ENCODE peak calls at places on chromosome 21, in four cellular contexts. One of them, this sample, is unnamed.

GRCh38 chr21:37620401-37620800 is 253.8 kb downstream of the DYRK1A start:
- DNase-seq in HL-60: no peak
- DNase-seq in GM12878: no peak
- DNase-seq in K562: no peak
- DNase-seq in this sample: no peak

GRCh38 chr21:20730421-20730820 is 267.8 kb upstream of the NCAM2 start:
- DNase-seq in HL-60: no peak
- DNase-seq in GM12878: no peak
- DNase-seq in K562: no peak
- DNase-seq in this sample: no peak

GRCh38 chr21:38984982-38985422 is 179.3 kb downstream of the ETS2 start:
- DNase-seq in HL-60: peak; percentile 58
- DNase-seq in GM12878: no peak
- DNase-seq in K562: no peak
- DNase-seq in this sample: no peak

GRCh38 chr21:36854391-36854790 is 112.1 kb downstream of the HLCS start:
- DNase-seq in HL-60: peak; percentile 14
- DNase-seq in GM12878: no peak
- DNase-seq in K562: peak; percentile 72
- DNase-seq in this sample: peak; percentile 25

GRCh38 chr21:34930971-34931370 is 118.1 kb downstream of the RUNX1 start:
- DNase-seq in HL-60: no peak
- DNase-seq in GM12878: no peak
- DNase-seq in K562: no peak
- DNase-seq in this sample: no peak

GRCh38 chr21:36511484-36512227 is 31.7 kb upstream of the CLDN14 start:
- DNase-seq in HL-60: no peak
- DNase-seq in GM12878: no peak
- DNase-seq in K562: no peak
- DNase-seq in this sample: no peak

GRCh38 chr21:42282021-42282420 is 33.2 kb downstream of the TFF3 start:
- DNase-seq in HL-60: no peak
- DNase-seq in GM12878: no peak
- DNase-seq in K562: no peak
- DNase-seq in this sample: no peak

GRCh38 chr21:29430581-29430980 is 131.9 kb downstream of the BACH1 start:
- DNase-seq in HL-60: no peak
- DNase-seq in GM12878: no peak
- DNase-seq in K562: no peak
- DNase-seq in this sample: no peak

GRCh38 chr21:43312751-43313169 is 114.2 kb downstream of the SIK1 start:
- DNase-seq in HL-60: no peak
- DNase-seq in GM12878: peak; percentile 23
- DNase-seq in K562: no peak
- DNase-seq in this sample: no peak

GRCh38 chr21:43981871-43982210 is 30.3 kb upstream of the TRAPPC10 start:
- DNase-seq in HL-60: no peak
- DNase-seq in GM12878: no peak
- DNase-seq in K562: no peak
- DNase-seq in this sample: no peak

GRCh38 chr21:38443110-38443509 is 55.2 kb downstream of the ERG start:
- DNase-seq in HL-60: no peak
- DNase-seq in GM12878: no peak
- DNase-seq in K562: no peak
- DNase-seq in this sample: no peak

GRCh38 chr21:42652527-42653491 is 612 bp upstream of the PDE9A start:
- DNase-seq in HL-60: no peak
- DNase-seq in GM12878: no peak
- DNase-seq in K562: peak; percentile 60
- DNase-seq in this sample: no peak

GRCh38 chr21:29499734-29500343 is 201.1 kb downstream of the BACH1 start:
- DNase-seq in HL-60: peak; percentile 7
- DNase-seq in GM12878: no peak
- DNase-seq in K562: peak; percentile 24
- DNase-seq in this sample: no peak

GRCh38 chr21:32834825-32835224 is 63.3 kb upstream of the PAXBP1 start:
- DNase-seq in HL-60: no peak
- DNase-seq in GM12878: no peak
- DNase-seq in K562: no peak
- DNase-seq in this sample: no peak

GRCh38 chr21:31426235-31426797 is 82.3 kb upstream of the TIAM1 start:
- DNase-seq in HL-60: no peak
- DNase-seq in GM12878: peak; percentile 23
- DNase-seq in K562: no peak
- DNase-seq in this sample: no peak
- TF ChIP-seq SPI1 in HL-60: no peak
- TF ChIP-seq SPI1 in GM12878: no peak
- TF ChIP-seq SPI1 in K562: no peak
- TF ChIP-seq SPI1 in this sample: no peak

GRCh38 chr21:45246535-45247320 is 41.0 kb downstream of the POFUT2 start:
- DNase-seq in HL-60: no peak
- DNase-seq in GM12878: no peak
- DNase-seq in K562: no peak
- DNase-seq in this sample: no peak
- TF ChIP-seq SPI1 in HL-60: no peak
- TF ChIP-seq SPI1 in GM12878: no peak
- TF ChIP-seq SPI1 in K562: no peak
- TF ChIP-seq SPI1 in this sample: no peak

GRCh38 chr21:45583831-45584509 is 41.7 kb upstream of the SLC19A1 start:
- DNase-seq in HL-60: no peak
- DNase-seq in GM12878: no peak
- DNase-seq in K562: no peak
- DNase-seq in this sample: no peak
- TF ChIP-seq SPI1 in HL-60: no peak
- TF ChIP-seq SPI1 in GM12878: no peak
- TF ChIP-seq SPI1 in K562: no peak
- TF ChIP-seq SPI1 in this sample: no peak

DNA sequence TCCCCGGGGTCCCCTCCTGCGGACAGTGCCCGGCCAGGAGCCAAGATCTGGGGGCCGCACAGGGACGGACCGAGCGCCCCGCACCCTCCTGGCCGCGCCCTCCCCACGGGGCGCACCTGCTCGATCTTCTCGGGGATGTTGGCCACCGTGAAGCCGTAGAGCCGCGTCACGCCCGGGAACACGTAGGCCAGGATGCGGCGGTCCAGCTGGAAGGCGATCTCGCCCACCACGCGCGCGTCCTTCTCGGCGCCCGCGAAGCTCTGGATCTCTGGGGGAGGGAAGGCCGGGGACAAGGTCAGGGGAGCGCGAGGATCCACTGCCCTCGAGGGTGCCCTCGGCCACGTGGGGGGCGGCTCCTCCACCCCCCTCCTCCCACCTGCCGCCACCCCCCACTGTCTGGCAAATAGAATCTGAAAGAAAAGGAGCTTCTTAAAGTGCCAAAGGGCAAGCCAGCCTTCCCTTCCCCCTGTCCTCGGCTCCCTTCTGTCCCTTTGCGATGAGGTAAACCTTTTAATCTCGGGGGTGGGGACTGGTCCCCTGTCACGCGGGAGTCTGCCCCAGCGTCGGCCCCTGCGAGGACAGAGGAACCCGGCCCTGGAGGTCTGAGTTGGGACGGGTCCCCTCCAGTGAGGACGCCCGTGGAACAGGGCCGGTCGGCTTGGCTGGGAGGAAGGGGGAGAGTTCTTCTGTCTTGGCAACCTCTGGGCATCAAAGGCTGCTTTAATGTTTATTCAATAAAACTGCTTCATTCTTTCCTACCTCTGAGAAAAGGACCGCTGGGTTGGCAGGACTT is 6.6 kb upstream of the FTCD start:
- DNase-seq in HL-60: no peak
- DNase-seq in GM12878: no peak
- DNase-seq in K562: no peak
- DNase-seq in this sample: no peak
- TF ChIP-seq SPI1 in HL-60: no peak
- TF ChIP-seq SPI1 in GM12878: no peak
- TF ChIP-seq SPI1 in K562: no peak
- TF ChIP-seq SPI1 in this sample: no peak

GRCh38 chr21:45985471-45986315 is 4.1 kb downstream of the COL6A1 start:
- DNase-seq in HL-60: no peak
- DNase-seq in GM12878: no peak
- DNase-seq in K562: no peak
- DNase-seq in this sample: no peak
- TF ChIP-seq SPI1 in HL-60: no peak
- TF ChIP-seq SPI1 in GM12878: no peak
- TF ChIP-seq SPI1 in K562: no peak
- TF ChIP-seq SPI1 in this sample: no peak

This sample was measured in GM12891.